ENCODE peak calls at places on chromosomes 2 and 18, in ten cellular contexts. One of them, this sample, is unnamed.

GRCh38 chr2:155599834-155600233 is 732.7 kb downstream of the NR4A2 start:
- DNase-seq in effector CD8-positive, alpha-beta T cell: no peak
- DNase-seq in immature natural killer cell: no peak
- DNase-seq in NCI-H748 treated with DMSO at 0.1 percent for 48 hours: no peak
- DNase-seq in tibial artery: no peak
- DNase-seq in HCT116: no peak
- DNase-seq in IMR-90: no peak
- DNase-seq in activated CD4-positive, alpha-beta T cell treated with anti-CD3 and anti-CD28 coated beads, Interleukin-2, amount 50 U/mL, for 4 hours: no peak
- DNase-seq in fibroblast of the aortic adventitia: no peak
- DNase-seq in A172: no peak
- DNase-seq in this sample: no peak

GRCh38 chr2:239326831-239327535 is 73.8 kb downstream of the HDAC4 start:
- DNase-seq in effector CD8-positive, alpha-beta T cell: peak; percentile 19
- DNase-seq in immature natural killer cell: no peak
- DNase-seq in NCI-H748 treated with DMSO at 0.1 percent for 48 hours: no peak
- DNase-seq in tibial artery: no peak
- DNase-seq in HCT116: no peak
- DNase-seq in IMR-90: peak; percentile 69
- DNase-seq in activated CD4-positive, alpha-beta T cell treated with anti-CD3 and anti-CD28 coated beads, Interleukin-2, amount 50 U/mL, for 4 hours: peak; percentile 69
- DNase-seq in fibroblast of the aortic adventitia: no peak
- DNase-seq in A172: peak; percentile 70
- DNase-seq in this sample: no peak

GRCh38 chr2:189522435-189523151 is 58.0 kb downstream of the SLC40A1 start:
- DNase-seq in effector CD8-positive, alpha-beta T cell: no peak
- DNase-seq in immature natural killer cell: no peak
- DNase-seq in NCI-H748 treated with DMSO at 0.1 percent for 48 hours: no peak
- DNase-seq in tibial artery: no peak
- DNase-seq in HCT116: no peak
- DNase-seq in IMR-90: no peak
- DNase-seq in activated CD4-positive, alpha-beta T cell treated with anti-CD3 and anti-CD28 coated beads, Interleukin-2, amount 50 U/mL, for 4 hours: no peak
- DNase-seq in fibroblast of the aortic adventitia: peak; percentile 58
- DNase-seq in A172: no peak
- DNase-seq in this sample: no peak

GRCh38 chr2:161556440-161556839 is 67.8 kb upstream of the SLC4A10 start:
- DNase-seq in effector CD8-positive, alpha-beta T cell: no peak
- DNase-seq in immature natural killer cell: no peak
- DNase-seq in NCI-H748 treated with DMSO at 0.1 percent for 48 hours: no peak
- DNase-seq in tibial artery: no peak
- DNase-seq in HCT116: no peak
- DNase-seq in IMR-90: no peak
- DNase-seq in activated CD4-positive, alpha-beta T cell treated with anti-CD3 and anti-CD28 coated beads, Interleukin-2, amount 50 U/mL, for 4 hours: no peak
- DNase-seq in fibroblast of the aortic adventitia: no peak
- DNase-seq in A172: no peak
- DNase-seq in this sample: no peak

GRCh38 chr2:177799531-177799930 is 273.0 kb downstream of the PDE11A start:
- DNase-seq in effector CD8-positive, alpha-beta T cell: no peak
- DNase-seq in immature natural killer cell: no peak
- DNase-seq in NCI-H748 treated with DMSO at 0.1 percent for 48 hours: peak; percentile 24
- DNase-seq in tibial artery: no peak
- DNase-seq in HCT116: no peak
- DNase-seq in IMR-90: peak; percentile 12
- DNase-seq in activated CD4-positive, alpha-beta T cell treated with anti-CD3 and anti-CD28 coated beads, Interleukin-2, amount 50 U/mL, for 4 hours: no peak
- DNase-seq in fibroblast of the aortic adventitia: peak; percentile 17
- DNase-seq in A172: peak; percentile 49
- DNase-seq in this sample: no peak

GRCh38 chr18:49161627-49162026 is 210.9 kb upstream of the SMAD7 start:
- DNase-seq in effector CD8-positive, alpha-beta T cell: no peak
- DNase-seq in immature natural killer cell: peak; percentile 8
- DNase-seq in NCI-H748 treated with DMSO at 0.1 percent for 48 hours: no peak
- DNase-seq in tibial artery: no peak
- DNase-seq in HCT116: no peak
- DNase-seq in IMR-90: peak; percentile 90
- DNase-seq in activated CD4-positive, alpha-beta T cell treated with anti-CD3 and anti-CD28 coated beads, Interleukin-2, amount 50 U/mL, for 4 hours: no peak
- DNase-seq in fibroblast of the aortic adventitia: peak; percentile 72
- DNase-seq in A172: no peak
- DNase-seq in this sample: no peak

GRCh38 chr2:200411831-200412230 is 98.0 kb downstream of the KCTD18 start:
- DNase-seq in effector CD8-positive, alpha-beta T cell: no peak
- DNase-seq in immature natural killer cell: no peak
- DNase-seq in NCI-H748 treated with DMSO at 0.1 percent for 48 hours: no peak
- DNase-seq in tibial artery: no peak
- DNase-seq in HCT116: no peak
- DNase-seq in IMR-90: peak; percentile 26
- DNase-seq in activated CD4-positive, alpha-beta T cell treated with anti-CD3 and anti-CD28 coated beads, Interleukin-2, amount 50 U/mL, for 4 hours: no peak
- DNase-seq in fibroblast of the aortic adventitia: no peak
- DNase-seq in A172: no peak
- DNase-seq in this sample: no peak

GRCh38 chr2:23418490-23418911 is 33.5 kb downstream of the KLHL29 start:
- DNase-seq in effector CD8-positive, alpha-beta T cell: no peak
- DNase-seq in immature natural killer cell: no peak
- DNase-seq in NCI-H748 treated with DMSO at 0.1 percent for 48 hours: no peak
- DNase-seq in tibial artery: peak; percentile 38
- DNase-seq in HCT116: no peak
- DNase-seq in IMR-90: peak; percentile 90
- DNase-seq in activated CD4-positive, alpha-beta T cell treated with anti-CD3 and anti-CD28 coated beads, Interleukin-2, amount 50 U/mL, for 4 hours: no peak
- DNase-seq in fibroblast of the aortic adventitia: peak; percentile 71
- DNase-seq in A172: no peak
- DNase-seq in this sample: no peak

GRCh38 chr2:3612639-3613523 is 18.0 kb downstream of the COLEC11 start:
- DNase-seq in effector CD8-positive, alpha-beta T cell: no peak
- DNase-seq in immature natural killer cell: no peak
- DNase-seq in NCI-H748 treated with DMSO at 0.1 percent for 48 hours: no peak
- DNase-seq in tibial artery: peak; percentile 57
- DNase-seq in HCT116: no peak
- DNase-seq in IMR-90: no peak
- DNase-seq in activated CD4-positive, alpha-beta T cell treated with anti-CD3 and anti-CD28 coated beads, Interleukin-2, amount 50 U/mL, for 4 hours: no peak
- DNase-seq in fibroblast of the aortic adventitia: no peak
- DNase-seq in A172: no peak
- DNase-seq in this sample: no peak

This sample was measured in memory B cell.